ENCODE peak calls at places on chromosomes 13 and 19, in six cellular contexts. U, E, P, F, B and Z are unnamed samples.

GRCh38 chr13:80841346-80841882 is 500.5 kb upstream of the SPRY2 start:
- DNase-seq in U (no peak), E (no peak), P (no peak), F (no peak), B (no peak), Z (no peak)

GRCh38 chr13:34751492-34751891 is 190.6 kb upstream of the NBEA start:
- DNase-seq in U (no peak), E (no peak), P (no peak), F (no peak), B (no peak), Z (no peak)

GRCh38 chr13:36866232-36866631 is 47.2 kb downstream of the RFXAP start:
- DNase-seq in U (no peak), E (no peak), P (no peak), F (no peak), B (no peak), Z (no peak)

GRCh38 chr13:109394311-109394988 is 391.9 kb downstream of the IRS2 start:
- DNase-seq in U (no peak), E (no peak), P (no peak), F (no peak), B (no peak), Z (no peak)

GRCh38 chr19:18725755-18726416 is 42.4 kb downstream of the CRTC1 start:
- DNase-seq in U (no peak), E (no peak), P (no peak), F (no peak), B (no peak), Z (no peak)

GRCh38 chr19:1357695-1358094 is 26.0 kb upstream of the NDUFS7 start:
- DNase-seq in U (no peak), E (no peak), P (no peak), F (no peak), B (no peak), Z (no peak)

GRCh38 chr19:57769345-57770131 is at the start of gene ZNF586:
- DNase-seq in U (peak; percentile 81), E (peak; percentile 85), P (peak; percentile 89), F (peak; percentile 89), B (peak; percentile 95), Z (peak; percentile 97)

GRCh38 chr19:44072543-44073401 is 813 bp downstream of the ZNF284 start:
- DNase-seq in U (no peak), E (peak; percentile 6), P (no peak), F (no peak), B (peak; percentile 7), Z (no peak)

GRCh38 chr19:39156891-39157230 is 31.3 kb downstream of the PAK4 start:
- DNase-seq in U (no peak), E (no peak), P (no peak), F (no peak), B (no peak), Z (no peak)

GRCh38 chr13:40986328-40986856 is 32.7 kb downstream of the ELF1 start:
- DNase-seq in U (no peak), E (no peak), P (no peak), F (no peak), B (no peak), Z (no peak)

GRCh38 chr19:8609210-8610040 is 1.1 kb downstream of the ADAMTS10 start:
- DNase-seq in U (no peak), E (peak; percentile 46), P (no peak), F (peak; percentile 43), B (peak; percentile 71), Z (no peak)

GRCh38 chr13:51797664-51798488 is 6.1 kb downstream of the DHRS12 start:
- DNase-seq in U (peak; percentile 32), E (peak; percentile 44), P (peak; percentile 50), F (peak; percentile 51), B (peak; percentile 75), Z (peak; percentile 71)

GRCh38 chr13:77698211-77699058 is 948 bp downstream of the SLAIN1 start:
- DNase-seq in U (peak; percentile 20), E (peak; percentile 46), P (peak; percentile 63), F (peak; percentile 23), B (no peak), Z (no peak)

GRCh38 chr19:35304036-35304435 is 12.1 kb downstream of the MAG start:
- DNase-seq in U (no peak), E (no peak), P (no peak), F (no peak), B (no peak), Z (no peak)

GRCh38 chr13:27549406-27549981 is 70.8 kb downstream of the LNX2 start:
- DNase-seq in U (no peak), E (no peak), P (no peak), F (peak; percentile 80), B (peak; percentile 24), Z (no peak)

GRCh38 chr19:4556574-4557185 is 2.8 kb downstream of the SEMA6B start:
- DNase-seq in U (no peak), E (peak; percentile 50), P (peak; percentile 90), F (peak; percentile 54), B (no peak), Z (no peak)

GRCh38 chr13:50731400-50731799 is 112.1 kb downstream of the DLEU7 start:
- DNase-seq in U (no peak), E (no peak), P (no peak), F (no peak), B (peak; percentile 90), Z (no peak)

GRCh38 chr19:54189020-54189667 is at the start of gene MBOAT7:
- DNase-seq in U (peak; percentile 62), E (no peak), P (no peak), F (no peak), B (no peak), Z (no peak)

GRCh38 chr13:114115191-114115671 is 17.2 kb downstream of the RASA3 start:
- DNase-seq in U (no peak), E (peak; percentile 46), P (no peak), F (peak; percentile 81), B (peak; percentile 84), Z (no peak)

GRCh38 chr13:68369739-68370138 is 1139.6 kb upstream of the PCDH9 start:
- DNase-seq in U (no peak), E (no peak), P (peak; percentile 4), F (no peak), B (no peak), Z (no peak)

GRCh38 chr19:45253396-45254027 is 2.4 kb downstream of the MARK4 start:
- DNase-seq in U (no peak), E (peak; percentile 14), P (no peak), F (no peak), B (peak; percentile 29), Z (no peak)

GRCh38 chr13:101845501-101846012 is 393.1 kb downstream of the ITGBL1 start:
- DNase-seq in U (no peak), E (no peak), P (no peak), F (no peak), B (no peak), Z (no peak)

GRCh38 chr19:40650749-40651305 is 39.6 kb downstream of the NUMBL start:
- DNase-seq in U (no peak), E (no peak), P (no peak), F (no peak), B (peak; percentile 79), Z (no peak)

GRCh38 chr19:18167975-18168645 is 5.5 kb upstream of the IFI30 start:
- DNase-seq in U (no peak), E (peak; percentile 71), P (peak; percentile 87), F (peak; percentile 44), B (peak; percentile 40), Z (no peak)

GRCh38 chr19:5893907-5894703 is 9.5 kb downstream of the NDUFA11 start:
- DNase-seq in U (no peak), E (no peak), P (no peak), F (no peak), B (no peak), Z (no peak)

GRCh38 chr13:42116225-42116624 is 67.8 kb downstream of the DGKH start:
- DNase-seq in U (no peak), E (no peak), P (no peak), F (no peak), B (no peak), Z (no peak)

GRCh38 chr13:106001443-106001842 is 534.0 kb downstream of the EFNB2 start:
- DNase-seq in U (no peak), E (no peak), P (no peak), F (no peak), B (no peak), Z (no peak)

GRCh38 chr19:1767464-1767933 is 14.2 kb downstream of the ONECUT3 start:
- DNase-seq in U (peak; percentile 32), E (peak; percentile 76), P (peak; percentile 87), F (no peak), B (no peak), Z (no peak)

GRCh38 chr19:6765738-6766356 is 1.4 kb downstream of the SH2D3A start:
- DNase-seq in U (no peak), E (no peak), P (peak; percentile 65), F (peak; percentile 95), B (no peak), Z (peak; percentile 89)

GRCh38 chr13:24124789-24125476 is 35.6 kb upstream of the SPATA13 start:
- DNase-seq in U (no peak), E (no peak), P (no peak), F (no peak), B (no peak), Z (no peak)

GRCh38 chr19:39729594-39729993 is 8.2 kb downstream of the CLC start:
- DNase-seq in U (no peak), E (no peak), P (no peak), F (no peak), B (no peak), Z (no peak)

GRCh38 chr19:18433039-18433691 is 4.8 kb downstream of the ISYNA1 start:
- DNase-seq in U (peak; percentile 58), E (no peak), P (no peak), F (no peak), B (no peak), Z (no peak)

GRCh38 chr13:93364166-93364565 is 137.6 kb downstream of the GPC6 start:
- DNase-seq in U (no peak), E (no peak), P (no peak), F (no peak), B (peak; percentile 55), Z (no peak)

GRCh38 chr19:7676376-7676775 is 514 bp upstream of the MCEMP1 start:
- DNase-seq in U (no peak), E (no peak), P (no peak), F (no peak), B (no peak), Z (no peak)

GRCh38 chr19:30117636-30118145 is 175.7 kb downstream of the URI1 start:
- DNase-seq in U (no peak), E (no peak), P (no peak), F (no peak), B (no peak), Z (no peak)

GRCh38 chr19:39128511-39129079 is 3.0 kb downstream of the PAK4 start:
- DNase-seq in U (no peak), E (no peak), P (no peak), F (peak; percentile 54), B (no peak), Z (no peak)

GRCh38 chr19:49057636-49058234 is at the start of gene CGB7:
- DNase-seq in U (no peak), E (peak; percentile 48), P (peak; percentile 79), F (peak; percentile 70), B (peak; percentile 47), Z (no peak)

GRCh38 chr19:55482128-55482961 is 2.6 kb upstream of the NAT14 start:
- DNase-seq in U (no peak), E (no peak), P (no peak), F (peak; percentile 21), B (no peak), Z (no peak)

GRCh38 chr19:31064486-31064885 is 284.8 kb downstream of the TSHZ3 start:
- DNase-seq in U (no peak), E (no peak), P (no peak), F (no peak), B (no peak), Z (no peak)